ENCODE peak calls at places on chromosomes 11 and 22, in eight cellular contexts. One of them, this sample, is unnamed.

GRCh38 chr11:94132152-94132558 is 3.5 kb downstream of the PANX1 start:
- DNase-seq in heart left ventricle: no peak
- DNase-seq in sigmoid colon: no peak
- DNase-seq in HepG2: no peak
- DNase-seq in GM12891: no peak
- DNase-seq in IMR-90: peak
- DNase-seq in stomach: no peak
- DNase-seq in prostate gland: no peak
- DNase-seq in this sample: peak

GRCh38 chr22:50343541-50343935 is 411 bp downstream of the PPP6R2 start:
- DNase-seq in heart left ventricle: no peak
- DNase-seq in sigmoid colon: no peak
- DNase-seq in HepG2: no peak
- DNase-seq in GM12891: no peak
- DNase-seq in IMR-90: no peak
- DNase-seq in stomach: no peak
- DNase-seq in prostate gland: no peak
- DNase-seq in this sample: peak

GRCh38 chr11:21615871-21616270 is 577.0 kb upstream of the ANO5 start:
- DNase-seq in heart left ventricle: no peak
- DNase-seq in sigmoid colon: no peak
- DNase-seq in HepG2: no peak
- DNase-seq in GM12891: no peak
- DNase-seq in IMR-90: no peak
- DNase-seq in stomach: no peak
- DNase-seq in prostate gland: no peak
- DNase-seq in this sample: no peak

GRCh38 chr22:48739348-48740085 is 1088.2 kb downstream of the BRD1 start:
- DNase-seq in heart left ventricle: peak
- DNase-seq in sigmoid colon: no peak
- DNase-seq in HepG2: no peak
- DNase-seq in GM12891: no peak
- DNase-seq in IMR-90: no peak
- DNase-seq in stomach: no peak
- DNase-seq in prostate gland: no peak
- DNase-seq in this sample: no peak

GRCh38 chr22:21826204-21826603 is 41.2 kb downstream of the MAPK1 start:
- DNase-seq in heart left ventricle: no peak
- DNase-seq in sigmoid colon: no peak
- DNase-seq in HepG2: no peak
- DNase-seq in GM12891: no peak
- DNase-seq in IMR-90: no peak
- DNase-seq in stomach: no peak
- DNase-seq in prostate gland: no peak
- DNase-seq in this sample: peak

GRCh38 chr11:93542753-93543246 is 391 bp downstream of the SMCO4 start:
- DNase-seq in heart left ventricle: peak
- DNase-seq in sigmoid colon: peak
- DNase-seq in HepG2: no peak
- DNase-seq in GM12891: peak
- DNase-seq in IMR-90: no peak
- DNase-seq in stomach: peak
- DNase-seq in prostate gland: no peak
- DNase-seq in this sample: no peak

GRCh38 chr22:17806437-17806836 is 32.2 kb upstream of the BID start:
- DNase-seq in heart left ventricle: no peak
- DNase-seq in sigmoid colon: no peak
- DNase-seq in HepG2: no peak
- DNase-seq in GM12891: no peak
- DNase-seq in IMR-90: no peak
- DNase-seq in stomach: peak
- DNase-seq in prostate gland: no peak
- DNase-seq in this sample: no peak

GRCh38 chr22:45441158-45441557 is 27.7 kb downstream of the RIBC2 start:
- DNase-seq in heart left ventricle: no peak
- DNase-seq in sigmoid colon: peak
- DNase-seq in HepG2: peak
- DNase-seq in GM12891: peak
- DNase-seq in IMR-90: peak
- DNase-seq in stomach: peak
- DNase-seq in prostate gland: peak
- DNase-seq in this sample: peak

GRCh38 chr22:37427128-37427710 is at the start of gene ELFN2:
- DNase-seq in heart left ventricle: no peak
- DNase-seq in sigmoid colon: no peak
- DNase-seq in HepG2: no peak
- DNase-seq in GM12891: no peak
- DNase-seq in IMR-90: peak
- DNase-seq in stomach: peak
- DNase-seq in prostate gland: no peak
- DNase-seq in this sample: no peak

GRCh38 chr11:73453562-73453961 is 77.4 kb downstream of the RELT start:
- DNase-seq in heart left ventricle: no peak
- DNase-seq in sigmoid colon: no peak
- DNase-seq in HepG2: no peak
- DNase-seq in GM12891: no peak
- DNase-seq in IMR-90: peak
- DNase-seq in stomach: no peak
- DNase-seq in prostate gland: no peak
- DNase-seq in this sample: no peak

GRCh38 chr11:72842126-72842525 is 27.9 kb downstream of the ATG16L2 start:
- DNase-seq in heart left ventricle: no peak
- DNase-seq in sigmoid colon: no peak
- DNase-seq in HepG2: no peak
- DNase-seq in GM12891: no peak
- DNase-seq in IMR-90: no peak
- DNase-seq in stomach: no peak
- DNase-seq in prostate gland: no peak
- DNase-seq in this sample: no peak

GRCh38 chr11:117824571-117825537 is at the start of gene FXYD2:
- DNase-seq in heart left ventricle: peak
- DNase-seq in sigmoid colon: peak
- DNase-seq in HepG2: no peak
- DNase-seq in GM12891: no peak
- DNase-seq in IMR-90: no peak
- DNase-seq in stomach: peak
- DNase-seq in prostate gland: no peak
- DNase-seq in this sample: no peak

GRCh38 chr22:41915035-41915782 is at the start of gene SHISA8:
- DNase-seq in heart left ventricle: no peak
- DNase-seq in sigmoid colon: no peak
- DNase-seq in HepG2: no peak
- DNase-seq in GM12891: peak
- DNase-seq in IMR-90: peak
- DNase-seq in stomach: peak
- DNase-seq in prostate gland: no peak
- DNase-seq in this sample: no peak
- TF ChIP-seq POLR2A in heart left ventricle: no peak
- TF ChIP-seq POLR2A in sigmoid colon: no peak
- TF ChIP-seq POLR2A in HepG2: no peak
- TF ChIP-seq POLR2A in GM12891: no peak
- TF ChIP-seq POLR2A in IMR-90: no peak
- TF ChIP-seq POLR2A in stomach: no peak
- TF ChIP-seq POLR2A in prostate gland: no peak
- TF ChIP-seq POLR2A in this sample: no peak

GRCh38 chr11:70944636-70945035 is 307.7 kb downstream of the SHANK2 start:
- DNase-seq in heart left ventricle: no peak
- DNase-seq in sigmoid colon: no peak
- DNase-seq in HepG2: no peak
- DNase-seq in GM12891: no peak
- DNase-seq in IMR-90: no peak
- DNase-seq in stomach: no peak
- DNase-seq in prostate gland: no peak
- DNase-seq in this sample: no peak
- TF ChIP-seq POLR2A in heart left ventricle: no peak
- TF ChIP-seq POLR2A in sigmoid colon: no peak
- TF ChIP-seq POLR2A in HepG2: no peak
- TF ChIP-seq POLR2A in GM12891: no peak
- TF ChIP-seq POLR2A in IMR-90: no peak
- TF ChIP-seq POLR2A in stomach: no peak
- TF ChIP-seq POLR2A in prostate gland: no peak
- TF ChIP-seq POLR2A in this sample: no peak

DNA sequence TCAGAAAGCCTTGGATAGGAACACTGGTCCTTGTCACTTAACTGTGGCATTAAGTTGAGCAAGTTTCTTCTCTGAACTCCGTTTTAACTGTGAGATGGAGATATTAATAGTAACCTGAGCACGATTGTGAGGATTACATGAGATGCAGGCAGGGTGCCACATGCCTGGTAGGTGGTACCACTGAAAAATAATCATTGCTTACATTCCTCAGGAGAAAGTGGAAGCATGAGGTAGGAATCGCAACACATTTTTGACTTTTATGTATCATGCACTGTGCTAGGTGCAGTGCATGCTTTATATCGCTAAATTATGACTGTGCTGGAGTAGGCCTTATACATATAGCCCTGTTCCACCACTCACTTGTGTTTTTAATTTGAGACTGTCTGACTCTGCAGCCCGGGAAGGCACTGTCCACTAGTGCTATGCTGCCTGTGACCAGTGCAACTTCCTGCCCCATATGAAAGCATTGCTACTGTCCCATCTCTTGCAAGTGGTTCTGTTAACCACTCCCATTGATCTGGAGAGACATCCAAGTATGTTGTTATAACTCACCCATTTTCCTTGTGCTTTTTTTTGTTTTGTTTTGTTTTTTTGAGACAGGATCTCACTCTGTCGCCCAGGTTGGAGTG is 997 bp downstream of the UQCR10 start:
- DNase-seq in heart left ventricle: no peak
- DNase-seq in sigmoid colon: no peak
- DNase-seq in HepG2: no peak
- DNase-seq in GM12891: no peak
- DNase-seq in IMR-90: no peak
- DNase-seq in stomach: no peak
- DNase-seq in prostate gland: no peak
- DNase-seq in this sample: no peak
- TF ChIP-seq POLR2A in heart left ventricle: no peak
- TF ChIP-seq POLR2A in sigmoid colon: no peak
- TF ChIP-seq POLR2A in HepG2: no peak
- TF ChIP-seq POLR2A in GM12891: no peak
- TF ChIP-seq POLR2A in IMR-90: no peak
- TF ChIP-seq POLR2A in stomach: no peak
- TF ChIP-seq POLR2A in prostate gland: no peak
- TF ChIP-seq POLR2A in this sample: no peak

GRCh38 chr11:11082651-11083050 is 224.8 kb upstream of the ZBED5 start:
- DNase-seq in heart left ventricle: no peak
- DNase-seq in sigmoid colon: no peak
- DNase-seq in HepG2: no peak
- DNase-seq in GM12891: no peak
- DNase-seq in IMR-90: no peak
- DNase-seq in stomach: no peak
- DNase-seq in prostate gland: no peak
- DNase-seq in this sample: no peak

GRCh38 chr11:11083441-11083840 is 225.6 kb upstream of the ZBED5 start:
- DNase-seq in heart left ventricle: no peak
- DNase-seq in sigmoid colon: no peak
- DNase-seq in HepG2: no peak
- DNase-seq in GM12891: no peak
- DNase-seq in IMR-90: no peak
- DNase-seq in stomach: no peak
- DNase-seq in prostate gland: no peak
- DNase-seq in this sample: no peak

GRCh38 chr11:11086979-11087378 is 229.1 kb upstream of the ZBED5 start:
- DNase-seq in heart left ventricle: no peak
- DNase-seq in sigmoid colon: no peak
- DNase-seq in HepG2: no peak
- DNase-seq in GM12891: no peak
- DNase-seq in IMR-90: no peak
- DNase-seq in stomach: no peak
- DNase-seq in prostate gland: no peak
- DNase-seq in this sample: no peak

GRCh38 chr11:11084337-11084736 is 226.5 kb upstream of the ZBED5 start:
- DNase-seq in heart left ventricle: no peak
- DNase-seq in sigmoid colon: no peak
- DNase-seq in HepG2: no peak
- DNase-seq in GM12891: no peak
- DNase-seq in IMR-90: no peak
- DNase-seq in stomach: no peak
- DNase-seq in prostate gland: no peak
- DNase-seq in this sample: no peak

GRCh38 chr11:11085580-11085979 is 227.7 kb upstream of the ZBED5 start:
- DNase-seq in heart left ventricle: no peak
- DNase-seq in sigmoid colon: no peak
- DNase-seq in HepG2: no peak
- DNase-seq in GM12891: no peak
- DNase-seq in IMR-90: no peak
- DNase-seq in stomach: no peak
- DNase-seq in prostate gland: no peak
- DNase-seq in this sample: no peak
- TF ChIP-seq POLR2A in heart left ventricle: no peak
- TF ChIP-seq POLR2A in sigmoid colon: no peak
- TF ChIP-seq POLR2A in HepG2: no peak
- TF ChIP-seq POLR2A in GM12891: no peak
- TF ChIP-seq POLR2A in IMR-90: no peak
- TF ChIP-seq POLR2A in stomach: no peak
- TF ChIP-seq POLR2A in prostate gland: no peak
- TF ChIP-seq POLR2A in this sample: no peak

GRCh38 chr11:66466225-66467033 is at the start of gene PELI3:
- DNase-seq in heart left ventricle: peak
- DNase-seq in sigmoid colon: peak
- DNase-seq in HepG2: peak
- DNase-seq in GM12891: peak
- DNase-seq in IMR-90: peak
- DNase-seq in stomach: peak
- DNase-seq in prostate gland: peak
- DNase-seq in this sample: peak
- TF ChIP-seq POLR2A in heart left ventricle: no peak
- TF ChIP-seq POLR2A in sigmoid colon: peak
- TF ChIP-seq POLR2A in HepG2: peak
- TF ChIP-seq POLR2A in GM12891: no peak
- TF ChIP-seq POLR2A in IMR-90: peak
- TF ChIP-seq POLR2A in stomach: no peak
- TF ChIP-seq POLR2A in prostate gland: peak
- TF ChIP-seq POLR2A in this sample: no peak

This sample was measured in erythroblast.